ENCODE peak calls at places on chromosome 14, in nine cellular contexts. One of them, this sample, is unnamed.

GRCh38 chr14:101223147-101223546 is 319.6 kb upstream of the RTL1 start:
- DNase-seq in adrenal gland: no peak
- DNase-seq in endothelial cell of umbilical vein: no peak
- DNase-seq in stomach: no peak
- DNase-seq in tibial artery: no peak
- DNase-seq in endodermal cell: peak; percentile 51
- DNase-seq in foreskin keratinocyte: no peak
- DNase-seq in left lung: no peak
- DNase-seq in psoas muscle: peak; percentile 9
- DNase-seq in this sample: no peak

GRCh38 chr14:83765200-83765599 is 1764.7 kb upstream of the FLRT2 start:
- DNase-seq in adrenal gland: no peak
- DNase-seq in endothelial cell of umbilical vein: no peak
- DNase-seq in stomach: no peak
- DNase-seq in tibial artery: no peak
- DNase-seq in endodermal cell: no peak
- DNase-seq in foreskin keratinocyte: no peak
- DNase-seq in left lung: no peak
- DNase-seq in psoas muscle: no peak
- DNase-seq in this sample: no peak

GRCh38 chr14:100659345-100660001 is 67.2 kb upstream of the DLK1 start:
- DNase-seq in adrenal gland: no peak
- DNase-seq in endothelial cell of umbilical vein: no peak
- DNase-seq in stomach: no peak
- DNase-seq in tibial artery: no peak
- DNase-seq in endodermal cell: no peak
- DNase-seq in foreskin keratinocyte: no peak
- DNase-seq in left lung: no peak
- DNase-seq in psoas muscle: no peak
- DNase-seq in this sample: no peak

GRCh38 chr14:102493096-102493495 is 16.5 kb downstream of the ANKRD9 start:
- DNase-seq in adrenal gland: no peak
- DNase-seq in endothelial cell of umbilical vein: no peak
- DNase-seq in stomach: no peak
- DNase-seq in tibial artery: no peak
- DNase-seq in endodermal cell: peak; percentile 42
- DNase-seq in foreskin keratinocyte: no peak
- DNase-seq in left lung: peak; percentile 55
- DNase-seq in psoas muscle: peak; percentile 43
- DNase-seq in this sample: no peak

GRCh38 chr14:70213721-70214282 is 25.1 kb upstream of the SLC8A3 start:
- DNase-seq in adrenal gland: no peak
- DNase-seq in endothelial cell of umbilical vein: no peak
- DNase-seq in stomach: no peak
- DNase-seq in tibial artery: no peak
- DNase-seq in endodermal cell: peak; percentile 42
- DNase-seq in foreskin keratinocyte: no peak
- DNase-seq in left lung: no peak
- DNase-seq in psoas muscle: no peak
- DNase-seq in this sample: no peak

GRCh38 chr14:75562494-75562893 is 15.9 kb upstream of the FLVCR2 start:
- DNase-seq in adrenal gland: no peak
- DNase-seq in endothelial cell of umbilical vein: no peak
- DNase-seq in stomach: no peak
- DNase-seq in tibial artery: no peak
- DNase-seq in endodermal cell: no peak
- DNase-seq in foreskin keratinocyte: no peak
- DNase-seq in left lung: no peak
- DNase-seq in psoas muscle: no peak
- DNase-seq in this sample: no peak

GRCh38 chr14:99872786-99873440 is 79.7 kb downstream of the EML1 start:
- DNase-seq in adrenal gland: no peak
- DNase-seq in endothelial cell of umbilical vein: peak; percentile 4
- DNase-seq in stomach: no peak
- DNase-seq in tibial artery: no peak
- DNase-seq in endodermal cell: no peak
- DNase-seq in foreskin keratinocyte: no peak
- DNase-seq in left lung: no peak
- DNase-seq in psoas muscle: no peak
- DNase-seq in this sample: no peak

GRCh38 chr14:50082308-50082742 is 34.0 kb downstream of the VCPKMT start:
- DNase-seq in adrenal gland: no peak
- DNase-seq in endothelial cell of umbilical vein: no peak
- DNase-seq in stomach: no peak
- DNase-seq in tibial artery: no peak
- DNase-seq in endodermal cell: no peak
- DNase-seq in foreskin keratinocyte: no peak
- DNase-seq in left lung: no peak
- DNase-seq in psoas muscle: no peak
- DNase-seq in this sample: no peak

GRCh38 chr14:84323963-84324362 is 1206.0 kb upstream of the FLRT2 start:
- DNase-seq in adrenal gland: no peak
- DNase-seq in endothelial cell of umbilical vein: peak; percentile 57
- DNase-seq in stomach: no peak
- DNase-seq in tibial artery: no peak
- DNase-seq in endodermal cell: no peak
- DNase-seq in foreskin keratinocyte: peak; percentile 62
- DNase-seq in left lung: no peak
- DNase-seq in psoas muscle: no peak
- DNase-seq in this sample: no peak

GRCh38 chr14:21049263-21049662 is 7.1 kb downstream of the RNASE7 start:
- DNase-seq in adrenal gland: no peak
- DNase-seq in endothelial cell of umbilical vein: no peak
- DNase-seq in stomach: no peak
- DNase-seq in tibial artery: no peak
- DNase-seq in endodermal cell: no peak
- DNase-seq in foreskin keratinocyte: no peak
- DNase-seq in left lung: no peak
- DNase-seq in psoas muscle: no peak
- DNase-seq in this sample: peak; percentile 44

GRCh38 chr14:36820111-36820709 is 158.6 kb downstream of the PAX9 start:
- DNase-seq in adrenal gland: no peak
- DNase-seq in endothelial cell of umbilical vein: no peak
- DNase-seq in stomach: no peak
- DNase-seq in tibial artery: no peak
- DNase-seq in endodermal cell: no peak
- DNase-seq in foreskin keratinocyte: no peak
- DNase-seq in left lung: no peak
- DNase-seq in psoas muscle: no peak
- DNase-seq in this sample: no peak

GRCh38 chr14:92203116-92203515 is 81.3 kb downstream of the CPSF2 start:
- DNase-seq in adrenal gland: no peak
- DNase-seq in endothelial cell of umbilical vein: no peak
- DNase-seq in stomach: no peak
- DNase-seq in tibial artery: no peak
- DNase-seq in endodermal cell: no peak
- DNase-seq in foreskin keratinocyte: no peak
- DNase-seq in left lung: no peak
- DNase-seq in psoas muscle: no peak
- DNase-seq in this sample: no peak

GRCh38 chr14:89327771-89328212 is 89.2 kb downstream of the FOXN3 start:
- DNase-seq in adrenal gland: no peak
- DNase-seq in endothelial cell of umbilical vein: no peak
- DNase-seq in stomach: no peak
- DNase-seq in tibial artery: no peak
- DNase-seq in endodermal cell: no peak
- DNase-seq in foreskin keratinocyte: no peak
- DNase-seq in left lung: no peak
- DNase-seq in psoas muscle: no peak
- DNase-seq in this sample: no peak

GRCh38 chr14:99465288-99465687 is 15.4 kb downstream of the SETD3 start:
- DNase-seq in adrenal gland: no peak
- DNase-seq in endothelial cell of umbilical vein: no peak
- DNase-seq in stomach: no peak
- DNase-seq in tibial artery: no peak
- DNase-seq in endodermal cell: no peak
- DNase-seq in foreskin keratinocyte: no peak
- DNase-seq in left lung: no peak
- DNase-seq in psoas muscle: no peak
- DNase-seq in this sample: no peak

GRCh38 chr14:72804653-72805180 is 89.2 kb downstream of the DPF3 start:
- DNase-seq in adrenal gland: no peak
- DNase-seq in endothelial cell of umbilical vein: peak; percentile 71
- DNase-seq in stomach: no peak
- DNase-seq in tibial artery: no peak
- DNase-seq in endodermal cell: no peak
- DNase-seq in foreskin keratinocyte: no peak
- DNase-seq in left lung: no peak
- DNase-seq in psoas muscle: no peak
- DNase-seq in this sample: no peak

GRCh38 chr14:72800848-72801370 is 93.0 kb downstream of the DPF3 start:
- DNase-seq in adrenal gland: no peak
- DNase-seq in endothelial cell of umbilical vein: no peak
- DNase-seq in stomach: no peak
- DNase-seq in tibial artery: no peak
- DNase-seq in endodermal cell: no peak
- DNase-seq in foreskin keratinocyte: no peak
- DNase-seq in left lung: no peak
- DNase-seq in psoas muscle: no peak
- DNase-seq in this sample: no peak

GRCh38 chr14:72801381-72801812 is 92.5 kb downstream of the DPF3 start:
- DNase-seq in adrenal gland: no peak
- DNase-seq in endothelial cell of umbilical vein: peak; percentile 93
- DNase-seq in stomach: no peak
- DNase-seq in tibial artery: no peak
- DNase-seq in endodermal cell: no peak
- DNase-seq in foreskin keratinocyte: peak; percentile 95
- DNase-seq in left lung: no peak
- DNase-seq in psoas muscle: no peak
- DNase-seq in this sample: peak; percentile 95

GRCh38 chr14:72801841-72802587 is 91.9 kb downstream of the DPF3 start:
- DNase-seq in adrenal gland: no peak
- DNase-seq in endothelial cell of umbilical vein: peak; percentile 6
- DNase-seq in stomach: no peak
- DNase-seq in tibial artery: no peak
- DNase-seq in endodermal cell: no peak
- DNase-seq in foreskin keratinocyte: peak; percentile 56
- DNase-seq in left lung: no peak
- DNase-seq in psoas muscle: no peak
- DNase-seq in this sample: no peak

GRCh38 chr14:72802588-72802946 is 91.3 kb downstream of the DPF3 start:
- DNase-seq in adrenal gland: no peak
- DNase-seq in endothelial cell of umbilical vein: no peak
- DNase-seq in stomach: no peak
- DNase-seq in tibial artery: no peak
- DNase-seq in endodermal cell: no peak
- DNase-seq in foreskin keratinocyte: no peak
- DNase-seq in left lung: no peak
- DNase-seq in psoas muscle: no peak
- DNase-seq in this sample: no peak
- H3K27ac ChIP-seq in adrenal gland: no peak overlapping the region
- H3K27ac ChIP-seq in endothelial cell of umbilical vein: no peak overlapping the region
- H3K27ac ChIP-seq in stomach: no peak overlapping the region
- H3K27ac ChIP-seq in tibial artery: no peak overlapping the region
- H3K27ac ChIP-seq in endodermal cell: no peak overlapping the region
- H3K27ac ChIP-seq in foreskin keratinocyte: no peak overlapping the region
- H3K27ac ChIP-seq in left lung: no peak overlapping the region
- H3K27ac ChIP-seq in psoas muscle: peak overlapping the region; percentile 89
- H3K27ac ChIP-seq in this sample: no peak overlapping the region

DNA sequence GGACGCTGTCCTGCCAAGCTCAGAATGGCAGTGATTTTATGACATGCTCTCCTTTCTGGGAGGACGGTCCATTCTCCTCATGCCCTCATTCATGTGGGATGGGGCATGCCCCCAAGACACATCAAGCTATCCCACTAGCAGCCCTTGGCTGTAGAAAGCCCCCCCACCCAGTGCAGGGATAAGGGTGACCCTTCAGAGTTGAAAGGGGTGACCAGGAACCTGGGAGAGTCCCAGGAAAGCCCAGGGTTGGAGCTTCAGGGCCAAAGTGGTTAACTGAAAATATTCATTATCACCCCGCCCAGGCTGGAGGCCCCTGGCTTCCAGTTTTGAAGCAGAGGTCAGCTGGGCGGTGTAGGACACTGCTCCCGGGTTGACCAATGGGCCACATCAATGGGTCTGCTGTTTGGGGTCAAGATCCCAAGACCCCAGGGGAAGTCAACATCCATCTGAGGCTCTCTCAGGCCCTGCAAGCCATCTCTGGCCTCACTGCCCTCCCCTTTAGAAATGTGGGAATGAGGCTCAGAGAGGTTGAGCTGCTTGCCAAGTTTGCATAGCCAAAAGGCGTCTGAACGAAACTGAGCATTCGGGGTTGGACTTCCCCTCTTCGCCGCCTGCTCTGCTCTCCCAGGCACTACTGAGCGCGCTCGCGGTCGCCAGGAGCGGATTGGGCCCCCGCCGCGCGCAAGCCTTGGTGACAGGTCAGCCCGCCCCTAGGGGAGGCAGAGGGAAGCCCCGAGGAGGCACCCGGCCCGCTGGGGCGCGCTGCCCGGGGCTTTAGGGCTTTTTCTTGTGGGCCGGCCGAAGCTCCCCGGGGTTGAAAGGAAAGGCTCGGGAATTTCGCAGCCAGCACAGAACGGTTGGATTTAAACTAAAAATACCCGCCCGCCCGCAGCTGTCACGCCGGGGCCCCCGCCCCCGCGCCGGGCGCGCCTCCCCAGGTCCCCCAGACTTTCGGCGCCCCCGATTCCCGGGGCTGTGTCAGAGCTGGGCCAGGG is 630 bp downstream of the SYNE3 start:
- DNase-seq in adrenal gland: peak; percentile 79
- DNase-seq in endothelial cell of umbilical vein: peak; percentile 49
- DNase-seq in stomach: peak; percentile 78
- DNase-seq in tibial artery: peak; percentile 74
- DNase-seq in endodermal cell: peak; percentile 89
- DNase-seq in foreskin keratinocyte: no peak
- DNase-seq in left lung: peak; percentile 96
- DNase-seq in psoas muscle: peak; percentile 87
- DNase-seq in this sample: no peak
- H3K27ac ChIP-seq in adrenal gland: peak overlapping the region; percentile 84
- H3K27ac ChIP-seq in endothelial cell of umbilical vein: no peak overlapping the region
- H3K27ac ChIP-seq in stomach: peak overlapping the region; percentile 82
- H3K27ac ChIP-seq in tibial artery: peak overlapping the region; percentile 86
- H3K27ac ChIP-seq in endodermal cell: peak overlapping the region; percentile 19
- H3K27ac ChIP-seq in foreskin keratinocyte: no peak overlapping the region
- H3K27ac ChIP-seq in left lung: peak overlapping the region; percentile 92
- H3K27ac ChIP-seq in psoas muscle: peak overlapping the region; percentile 58
- H3K27ac ChIP-seq in this sample: no peak overlapping the region

DNA sequence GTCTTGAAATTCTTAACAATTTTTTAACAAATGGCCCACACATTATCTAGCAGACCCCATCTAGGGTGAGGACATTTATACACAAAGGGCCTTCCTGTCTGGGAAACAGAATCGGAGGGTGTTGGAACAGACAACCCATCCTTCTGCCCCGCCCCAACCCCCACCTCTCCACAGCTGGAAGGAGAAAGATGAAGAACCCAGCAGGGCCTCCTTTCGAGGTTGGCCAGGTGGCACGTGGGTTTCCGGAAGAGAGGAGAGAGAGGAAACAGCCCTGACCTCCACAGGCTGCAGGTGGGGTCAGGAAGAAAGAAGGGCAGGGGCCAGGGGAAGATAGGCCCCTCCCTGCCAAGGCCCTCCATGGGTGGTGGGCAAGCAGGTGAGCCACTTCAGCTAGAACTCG is 57.2 kb downstream of the LRRC74A start:
- DNase-seq in adrenal gland: no peak
- DNase-seq in endothelial cell of umbilical vein: no peak
- DNase-seq in stomach: no peak
- DNase-seq in tibial artery: no peak
- DNase-seq in endodermal cell: no peak
- DNase-seq in foreskin keratinocyte: no peak
- DNase-seq in left lung: no peak
- DNase-seq in psoas muscle: no peak
- DNase-seq in this sample: no peak
- H3K27ac ChIP-seq in adrenal gland: no peak overlapping the region
- H3K27ac ChIP-seq in endothelial cell of umbilical vein: no peak overlapping the region
- H3K27ac ChIP-seq in stomach: no peak overlapping the region
- H3K27ac ChIP-seq in tibial artery: no peak overlapping the region
- H3K27ac ChIP-seq in endodermal cell: no peak overlapping the region
- H3K27ac ChIP-seq in foreskin keratinocyte: no peak overlapping the region
- H3K27ac ChIP-seq in left lung: no peak overlapping the region
- H3K27ac ChIP-seq in psoas muscle: no peak overlapping the region
- H3K27ac ChIP-seq in this sample: no peak overlapping the region

GRCh38 chr14:61761557-61761956 is 663 bp upstream of the SNAPC1 start:
- DNase-seq in adrenal gland: no peak
- DNase-seq in endothelial cell of umbilical vein: no peak
- DNase-seq in stomach: no peak
- DNase-seq in tibial artery: no peak
- DNase-seq in endodermal cell: no peak
- DNase-seq in foreskin keratinocyte: no peak
- DNase-seq in left lung: no peak
- DNase-seq in psoas muscle: no peak
- DNase-seq in this sample: no peak
- H3K27ac ChIP-seq in adrenal gland: peak overlapping the region; percentile 95
- H3K27ac ChIP-seq in endothelial cell of umbilical vein: peak overlapping the region; percentile 66
- H3K27ac ChIP-seq in stomach: peak overlapping the region; percentile 78
- H3K27ac ChIP-seq in tibial artery: peak overlapping the region; percentile 85
- H3K27ac ChIP-seq in endodermal cell: no peak overlapping the region
- H3K27ac ChIP-seq in foreskin keratinocyte: peak overlapping the region; percentile 48
- H3K27ac ChIP-seq in left lung: peak overlapping the region; percentile 89
- H3K27ac ChIP-seq in psoas muscle: peak overlapping the region; percentile 89
- H3K27ac ChIP-seq in this sample: peak overlapping the region; percentile 66